ENCODE peak calls at places on chromosome 18, in six cellular contexts. One of them, this sample, is unnamed.

GRCh38 chr18:11165952-11166351 is 16.6 kb upstream of the PIEZO2 start:
- ATAC-seq in activated CD8-positive, alpha-beta T cell treated with anti-CD3 and anti-CD28 coated beads for 36 hours: no peak
- ATAC-seq in K562: no peak
- ATAC-seq in T-cell: no peak
- ATAC-seq in CD8-positive, alpha-beta T cell: no peak
- ATAC-seq in stimulated activated effector memory CD8-positive, alpha-beta T cell treated with anti-CD3 and anti-CD28 coated beads, Interleukin-12 subunit alpha, Interleukin-12 subunit beta, amount 100 ng/mL, for 72 hours: no peak
- ATAC-seq in this sample: no peak

GRCh38 chr18:35296079-35296478 is 6.0 kb upstream of the ZSCAN30 start:
- ATAC-seq in CD8-positive, alpha-beta T cell: no peak
- ATAC-seq in stimulated activated effector memory CD8-positive, alpha-beta T cell treated with anti-CD3 and anti-CD28 coated beads, Interleukin-12 subunit alpha, Interleukin-12 subunit beta, amount 100 ng/mL, for 72 hours: no peak
- ATAC-seq in K562: no peak
- ATAC-seq in activated CD8-positive, alpha-beta T cell treated with anti-CD3 and anti-CD28 coated beads for 36 hours: no peak
- ATAC-seq in T-cell: no peak
- ATAC-seq in this sample: no peak

GRCh38 chr18:51165296-51165695 is 32.2 kb downstream of the MEX3C start:
- ATAC-seq in K562: no peak
- ATAC-seq in activated CD8-positive, alpha-beta T cell treated with anti-CD3 and anti-CD28 coated beads for 36 hours: no peak
- ATAC-seq in T-cell: no peak
- ATAC-seq in CD8-positive, alpha-beta T cell: no peak
- ATAC-seq in stimulated activated effector memory CD8-positive, alpha-beta T cell treated with anti-CD3 and anti-CD28 coated beads, Interleukin-12 subunit alpha, Interleukin-12 subunit beta, amount 100 ng/mL, for 72 hours: no peak
- ATAC-seq in this sample: no peak

GRCh38 chr18:45359275-45360009 is 255.8 kb upstream of the SLC14A2 start:
- ATAC-seq in CD8-positive, alpha-beta T cell: no peak
- ATAC-seq in activated CD8-positive, alpha-beta T cell treated with anti-CD3 and anti-CD28 coated beads for 36 hours: no peak
- ATAC-seq in stimulated activated effector memory CD8-positive, alpha-beta T cell treated with anti-CD3 and anti-CD28 coated beads, Interleukin-12 subunit alpha, Interleukin-12 subunit beta, amount 100 ng/mL, for 72 hours: no peak
- ATAC-seq in K562: no peak
- ATAC-seq in T-cell: no peak
- ATAC-seq in this sample: no peak

GRCh38 chr18:26335139-26335933 is 109.1 kb downstream of the TAF4B start:
- ATAC-seq in CD8-positive, alpha-beta T cell: no peak
- ATAC-seq in stimulated activated effector memory CD8-positive, alpha-beta T cell treated with anti-CD3 and anti-CD28 coated beads, Interleukin-12 subunit alpha, Interleukin-12 subunit beta, amount 100 ng/mL, for 72 hours: no peak
- ATAC-seq in K562: no peak
- ATAC-seq in T-cell: no peak
- ATAC-seq in activated CD8-positive, alpha-beta T cell treated with anti-CD3 and anti-CD28 coated beads for 36 hours: no peak
- ATAC-seq in this sample: no peak

GRCh38 chr18:6543330-6543908 is 128.7 kb upstream of the L3MBTL4 start:
- ATAC-seq in K562: peak
- ATAC-seq in activated CD8-positive, alpha-beta T cell treated with anti-CD3 and anti-CD28 coated beads for 36 hours: no peak
- ATAC-seq in stimulated activated effector memory CD8-positive, alpha-beta T cell treated with anti-CD3 and anti-CD28 coated beads, Interleukin-12 subunit alpha, Interleukin-12 subunit beta, amount 100 ng/mL, for 72 hours: no peak
- ATAC-seq in CD8-positive, alpha-beta T cell: no peak
- ATAC-seq in T-cell: no peak
- ATAC-seq in this sample: no peak

GRCh38 chr18:68435581-68435980 is 279.3 kb downstream of the TMX3 start:
- ATAC-seq in CD8-positive, alpha-beta T cell: no peak
- ATAC-seq in T-cell: no peak
- ATAC-seq in K562: no peak
- ATAC-seq in stimulated activated effector memory CD8-positive, alpha-beta T cell treated with anti-CD3 and anti-CD28 coated beads, Interleukin-12 subunit alpha, Interleukin-12 subunit beta, amount 100 ng/mL, for 72 hours: no peak
- ATAC-seq in activated CD8-positive, alpha-beta T cell treated with anti-CD3 and anti-CD28 coated beads for 36 hours: no peak
- ATAC-seq in this sample: no peak

GRCh38 chr18:10405014-10405493 is 49.4 kb upstream of the APCDD1 start:
- ATAC-seq in K562: no peak
- ATAC-seq in CD8-positive, alpha-beta T cell: no peak
- ATAC-seq in stimulated activated effector memory CD8-positive, alpha-beta T cell treated with anti-CD3 and anti-CD28 coated beads, Interleukin-12 subunit alpha, Interleukin-12 subunit beta, amount 100 ng/mL, for 72 hours: no peak
- ATAC-seq in activated CD8-positive, alpha-beta T cell treated with anti-CD3 and anti-CD28 coated beads for 36 hours: no peak
- ATAC-seq in T-cell: no peak
- ATAC-seq in this sample: peak

GRCh38 chr18:50439460-50440015 is 64.7 kb downstream of the SKA1 start:
- ATAC-seq in T-cell: no peak
- ATAC-seq in activated CD8-positive, alpha-beta T cell treated with anti-CD3 and anti-CD28 coated beads for 36 hours: no peak
- ATAC-seq in CD8-positive, alpha-beta T cell: no peak
- ATAC-seq in K562: no peak
- ATAC-seq in stimulated activated effector memory CD8-positive, alpha-beta T cell treated with anti-CD3 and anti-CD28 coated beads, Interleukin-12 subunit alpha, Interleukin-12 subunit beta, amount 100 ng/mL, for 72 hours: no peak
- ATAC-seq in this sample: no peak

GRCh38 chr18:24039666-24040065 is 25.1 kb downstream of the TTC39C start:
- ATAC-seq in activated CD8-positive, alpha-beta T cell treated with anti-CD3 and anti-CD28 coated beads for 36 hours: peak
- ATAC-seq in K562: no peak
- ATAC-seq in CD8-positive, alpha-beta T cell: peak
- ATAC-seq in T-cell: no peak
- ATAC-seq in stimulated activated effector memory CD8-positive, alpha-beta T cell treated with anti-CD3 and anti-CD28 coated beads, Interleukin-12 subunit alpha, Interleukin-12 subunit beta, amount 100 ng/mL, for 72 hours: peak
- ATAC-seq in this sample: peak

GRCh38 chr18:45686892-45687611 is 36.9 kb upstream of the SLC14A1 start:
- ATAC-seq in K562: peak
- ATAC-seq in activated CD8-positive, alpha-beta T cell treated with anti-CD3 and anti-CD28 coated beads for 36 hours: peak
- ATAC-seq in CD8-positive, alpha-beta T cell: peak
- ATAC-seq in T-cell: peak
- ATAC-seq in stimulated activated effector memory CD8-positive, alpha-beta T cell treated with anti-CD3 and anti-CD28 coated beads, Interleukin-12 subunit alpha, Interleukin-12 subunit beta, amount 100 ng/mL, for 72 hours: peak
- ATAC-seq in this sample: peak

GRCh38 chr18:74562775-74563174 is 28.5 kb downstream of the CNDP1 start:
- ATAC-seq in CD8-positive, alpha-beta T cell: no peak
- ATAC-seq in stimulated activated effector memory CD8-positive, alpha-beta T cell treated with anti-CD3 and anti-CD28 coated beads, Interleukin-12 subunit alpha, Interleukin-12 subunit beta, amount 100 ng/mL, for 72 hours: peak
- ATAC-seq in T-cell: no peak
- ATAC-seq in activated CD8-positive, alpha-beta T cell treated with anti-CD3 and anti-CD28 coated beads for 36 hours: no peak
- ATAC-seq in K562: no peak
- ATAC-seq in this sample: no peak

GRCh38 chr18:36501100-36501499 is 203.6 kb downstream of the FHOD3 start:
- ATAC-seq in T-cell: no peak
- ATAC-seq in CD8-positive, alpha-beta T cell: no peak
- ATAC-seq in activated CD8-positive, alpha-beta T cell treated with anti-CD3 and anti-CD28 coated beads for 36 hours: no peak
- ATAC-seq in stimulated activated effector memory CD8-positive, alpha-beta T cell treated with anti-CD3 and anti-CD28 coated beads, Interleukin-12 subunit alpha, Interleukin-12 subunit beta, amount 100 ng/mL, for 72 hours: no peak
- ATAC-seq in K562: no peak
- ATAC-seq in this sample: no peak

GRCh38 chr18:49926076-49926745 is 112.9 kb upstream of the ACAA2 start:
- ATAC-seq in CD8-positive, alpha-beta T cell: no peak
- ATAC-seq in activated CD8-positive, alpha-beta T cell treated with anti-CD3 and anti-CD28 coated beads for 36 hours: no peak
- ATAC-seq in stimulated activated effector memory CD8-positive, alpha-beta T cell treated with anti-CD3 and anti-CD28 coated beads, Interleukin-12 subunit alpha, Interleukin-12 subunit beta, amount 100 ng/mL, for 72 hours: no peak
- ATAC-seq in K562: no peak
- ATAC-seq in T-cell: no peak
- ATAC-seq in this sample: no peak

GRCh38 chr18:58242978-58243377 is 199.0 kb downstream of the NEDD4L start:
- ATAC-seq in K562: no peak
- ATAC-seq in stimulated activated effector memory CD8-positive, alpha-beta T cell treated with anti-CD3 and anti-CD28 coated beads, Interleukin-12 subunit alpha, Interleukin-12 subunit beta, amount 100 ng/mL, for 72 hours: no peak
- ATAC-seq in CD8-positive, alpha-beta T cell: no peak
- ATAC-seq in activated CD8-positive, alpha-beta T cell treated with anti-CD3 and anti-CD28 coated beads for 36 hours: no peak
- ATAC-seq in T-cell: no peak
- ATAC-seq in this sample: no peak

GRCh38 chr18:72726201-72726600 is 141.6 kb downstream of the NETO1 start:
- ATAC-seq in activated CD8-positive, alpha-beta T cell treated with anti-CD3 and anti-CD28 coated beads for 36 hours: no peak
- ATAC-seq in K562: no peak
- ATAC-seq in stimulated activated effector memory CD8-positive, alpha-beta T cell treated with anti-CD3 and anti-CD28 coated beads, Interleukin-12 subunit alpha, Interleukin-12 subunit beta, amount 100 ng/mL, for 72 hours: no peak
- ATAC-seq in T-cell: no peak
- ATAC-seq in CD8-positive, alpha-beta T cell: no peak
- ATAC-seq in this sample: no peak

GRCh38 chr18:77550625-77551024 is 301.0 kb downstream of the GALR1 start:
- ATAC-seq in CD8-positive, alpha-beta T cell: no peak
- ATAC-seq in T-cell: no peak
- ATAC-seq in stimulated activated effector memory CD8-positive, alpha-beta T cell treated with anti-CD3 and anti-CD28 coated beads, Interleukin-12 subunit alpha, Interleukin-12 subunit beta, amount 100 ng/mL, for 72 hours: no peak
- ATAC-seq in K562: no peak
- ATAC-seq in activated CD8-positive, alpha-beta T cell treated with anti-CD3 and anti-CD28 coated beads for 36 hours: no peak
- ATAC-seq in this sample: no peak

GRCh38 chr18:8287184-8287885 is 321.9 kb upstream of the RAB12 start:
- ATAC-seq in K562: no peak
- ATAC-seq in T-cell: no peak
- ATAC-seq in CD8-positive, alpha-beta T cell: no peak
- ATAC-seq in stimulated activated effector memory CD8-positive, alpha-beta T cell treated with anti-CD3 and anti-CD28 coated beads, Interleukin-12 subunit alpha, Interleukin-12 subunit beta, amount 100 ng/mL, for 72 hours: no peak
- ATAC-seq in activated CD8-positive, alpha-beta T cell treated with anti-CD3 and anti-CD28 coated beads for 36 hours: no peak
- ATAC-seq in this sample: no peak

GRCh38 chr18:6256521-6256920 is 158.2 kb downstream of the L3MBTL4 start:
- ATAC-seq in CD8-positive, alpha-beta T cell: no peak
- ATAC-seq in K562: no peak
- ATAC-seq in stimulated activated effector memory CD8-positive, alpha-beta T cell treated with anti-CD3 and anti-CD28 coated beads, Interleukin-12 subunit alpha, Interleukin-12 subunit beta, amount 100 ng/mL, for 72 hours: no peak
- ATAC-seq in T-cell: no peak
- ATAC-seq in activated CD8-positive, alpha-beta T cell treated with anti-CD3 and anti-CD28 coated beads for 36 hours: no peak
- ATAC-seq in this sample: no peak

GRCh38 chr18:60935046-60935445 is 398.2 kb upstream of the CDH20 start:
- ATAC-seq in stimulated activated effector memory CD8-positive, alpha-beta T cell treated with anti-CD3 and anti-CD28 coated beads, Interleukin-12 subunit alpha, Interleukin-12 subunit beta, amount 100 ng/mL, for 72 hours: no peak
- ATAC-seq in activated CD8-positive, alpha-beta T cell treated with anti-CD3 and anti-CD28 coated beads for 36 hours: no peak
- ATAC-seq in T-cell: no peak
- ATAC-seq in CD8-positive, alpha-beta T cell: no peak
- ATAC-seq in K562: no peak
- ATAC-seq in this sample: no peak

GRCh38 chr18:12011199-12011961 is 30.1 kb downstream of the IMPA2 start:
- ATAC-seq in activated CD8-positive, alpha-beta T cell treated with anti-CD3 and anti-CD28 coated beads for 36 hours: no peak
- ATAC-seq in CD8-positive, alpha-beta T cell: no peak
- ATAC-seq in K562: no peak
- ATAC-seq in stimulated activated effector memory CD8-positive, alpha-beta T cell treated with anti-CD3 and anti-CD28 coated beads, Interleukin-12 subunit alpha, Interleukin-12 subunit beta, amount 100 ng/mL, for 72 hours: no peak
- ATAC-seq in T-cell: no peak
- ATAC-seq in this sample: no peak

GRCh38 chr18:63284173-63284765 is 35.3 kb downstream of the BCL2 start:
- ATAC-seq in CD8-positive, alpha-beta T cell: no peak
- ATAC-seq in K562: no peak
- ATAC-seq in T-cell: no peak
- ATAC-seq in activated CD8-positive, alpha-beta T cell treated with anti-CD3 and anti-CD28 coated beads for 36 hours: no peak
- ATAC-seq in stimulated activated effector memory CD8-positive, alpha-beta T cell treated with anti-CD3 and anti-CD28 coated beads, Interleukin-12 subunit alpha, Interleukin-12 subunit beta, amount 100 ng/mL, for 72 hours: no peak
- ATAC-seq in this sample: peak

GRCh38 chr18:9575558-9575957 is 38.8 kb downstream of the PPP4R1 start:
- ATAC-seq in activated CD8-positive, alpha-beta T cell treated with anti-CD3 and anti-CD28 coated beads for 36 hours: no peak
- ATAC-seq in CD8-positive, alpha-beta T cell: no peak
- ATAC-seq in T-cell: no peak
- ATAC-seq in K562: peak
- ATAC-seq in stimulated activated effector memory CD8-positive, alpha-beta T cell treated with anti-CD3 and anti-CD28 coated beads, Interleukin-12 subunit alpha, Interleukin-12 subunit beta, amount 100 ng/mL, for 72 hours: no peak
- ATAC-seq in this sample: peak

GRCh38 chr18:74450626-74451025 is 6.5 kb downstream of the DIPK1C start:
- ATAC-seq in CD8-positive, alpha-beta T cell: no peak
- ATAC-seq in activated CD8-positive, alpha-beta T cell treated with anti-CD3 and anti-CD28 coated beads for 36 hours: no peak
- ATAC-seq in T-cell: no peak
- ATAC-seq in K562: no peak
- ATAC-seq in stimulated activated effector memory CD8-positive, alpha-beta T cell treated with anti-CD3 and anti-CD28 coated beads, Interleukin-12 subunit alpha, Interleukin-12 subunit beta, amount 100 ng/mL, for 72 hours: peak
- ATAC-seq in this sample: peak

GRCh38 chr18:46289931-46290330 is 185.7 kb downstream of the HAUS1 start:
- ATAC-seq in activated CD8-positive, alpha-beta T cell treated with anti-CD3 and anti-CD28 coated beads for 36 hours: no peak
- ATAC-seq in T-cell: no peak
- ATAC-seq in K562: no peak
- ATAC-seq in CD8-positive, alpha-beta T cell: no peak
- ATAC-seq in stimulated activated effector memory CD8-positive, alpha-beta T cell treated with anti-CD3 and anti-CD28 coated beads, Interleukin-12 subunit alpha, Interleukin-12 subunit beta, amount 100 ng/mL, for 72 hours: no peak
- ATAC-seq in this sample: no peak

GRCh38 chr18:42620585-42620984 is 494.9 kb downstream of the RIT2 start:
- ATAC-seq in T-cell: no peak
- ATAC-seq in activated CD8-positive, alpha-beta T cell treated with anti-CD3 and anti-CD28 coated beads for 36 hours: no peak
- ATAC-seq in CD8-positive, alpha-beta T cell: no peak
- ATAC-seq in K562: no peak
- ATAC-seq in stimulated activated effector memory CD8-positive, alpha-beta T cell treated with anti-CD3 and anti-CD28 coated beads, Interleukin-12 subunit alpha, Interleukin-12 subunit beta, amount 100 ng/mL, for 72 hours: no peak
- ATAC-seq in this sample: no peak

GRCh38 chr18:50507120-50507590 is 52.7 kb upstream of the MAPK4 start:
- ATAC-seq in T-cell: no peak
- ATAC-seq in K562: peak
- ATAC-seq in stimulated activated effector memory CD8-positive, alpha-beta T cell treated with anti-CD3 and anti-CD28 coated beads, Interleukin-12 subunit alpha, Interleukin-12 subunit beta, amount 100 ng/mL, for 72 hours: no peak
- ATAC-seq in activated CD8-positive, alpha-beta T cell treated with anti-CD3 and anti-CD28 coated beads for 36 hours: no peak
- ATAC-seq in CD8-positive, alpha-beta T cell: no peak
- ATAC-seq in this sample: peak

GRCh38 chr18:62164855-62165487 is 21.9 kb downstream of the PIGN start:
- ATAC-seq in K562: peak
- ATAC-seq in CD8-positive, alpha-beta T cell: no peak
- ATAC-seq in T-cell: no peak
- ATAC-seq in stimulated activated effector memory CD8-positive, alpha-beta T cell treated with anti-CD3 and anti-CD28 coated beads, Interleukin-12 subunit alpha, Interleukin-12 subunit beta, amount 100 ng/mL, for 72 hours: no peak
- ATAC-seq in activated CD8-positive, alpha-beta T cell treated with anti-CD3 and anti-CD28 coated beads for 36 hours: no peak
- ATAC-seq in this sample: no peak

GRCh38 chr18:75052475-75052874 is 156.5 kb downstream of the PTGR3 start:
- ATAC-seq in activated CD8-positive, alpha-beta T cell treated with anti-CD3 and anti-CD28 coated beads for 36 hours: no peak
- ATAC-seq in T-cell: no peak
- ATAC-seq in stimulated activated effector memory CD8-positive, alpha-beta T cell treated with anti-CD3 and anti-CD28 coated beads, Interleukin-12 subunit alpha, Interleukin-12 subunit beta, amount 100 ng/mL, for 72 hours: no peak
- ATAC-seq in CD8-positive, alpha-beta T cell: no peak
- ATAC-seq in K562: no peak
- ATAC-seq in this sample: no peak

GRCh38 chr18:58520964-58521363 is 107.9 kb downstream of the ALPK2 start:
- ATAC-seq in CD8-positive, alpha-beta T cell: no peak
- ATAC-seq in K562: peak
- ATAC-seq in activated CD8-positive, alpha-beta T cell treated with anti-CD3 and anti-CD28 coated beads for 36 hours: peak
- ATAC-seq in T-cell: no peak
- ATAC-seq in stimulated activated effector memory CD8-positive, alpha-beta T cell treated with anti-CD3 and anti-CD28 coated beads, Interleukin-12 subunit alpha, Interleukin-12 subunit beta, amount 100 ng/mL, for 72 hours: peak
- ATAC-seq in this sample: no peak

GRCh38 chr18:1906421-1906820 is 664.9 kb downstream of the METTL4 start:
- ATAC-seq in T-cell: no peak
- ATAC-seq in K562: no peak
- ATAC-seq in CD8-positive, alpha-beta T cell: no peak
- ATAC-seq in activated CD8-positive, alpha-beta T cell treated with anti-CD3 and anti-CD28 coated beads for 36 hours: no peak
- ATAC-seq in stimulated activated effector memory CD8-positive, alpha-beta T cell treated with anti-CD3 and anti-CD28 coated beads, Interleukin-12 subunit alpha, Interleukin-12 subunit beta, amount 100 ng/mL, for 72 hours: no peak
- ATAC-seq in this sample: no peak

GRCh38 chr18:47985837-47986236 is 55.4 kb upstream of the SMAD2 start:
- ATAC-seq in activated CD8-positive, alpha-beta T cell treated with anti-CD3 and anti-CD28 coated beads for 36 hours: no peak
- ATAC-seq in K562: no peak
- ATAC-seq in CD8-positive, alpha-beta T cell: no peak
- ATAC-seq in stimulated activated effector memory CD8-positive, alpha-beta T cell treated with anti-CD3 and anti-CD28 coated beads, Interleukin-12 subunit alpha, Interleukin-12 subunit beta, amount 100 ng/mL, for 72 hours: no peak
- ATAC-seq in T-cell: no peak
- ATAC-seq in this sample: no peak

GRCh38 chr18:45828917-45829811 is 3.7 kb downstream of the SIGLEC15 start:
- ATAC-seq in K562: peak
- ATAC-seq in CD8-positive, alpha-beta T cell: no peak
- ATAC-seq in activated CD8-positive, alpha-beta T cell treated with anti-CD3 and anti-CD28 coated beads for 36 hours: no peak
- ATAC-seq in stimulated activated effector memory CD8-positive, alpha-beta T cell treated with anti-CD3 and anti-CD28 coated beads, Interleukin-12 subunit alpha, Interleukin-12 subunit beta, amount 100 ng/mL, for 72 hours: no peak
- ATAC-seq in T-cell: no peak
- ATAC-seq in this sample: peak

GRCh38 chr18:54774971-54775665 is 53.2 kb upstream of the RAB27B start:
- ATAC-seq in T-cell: no peak
- ATAC-seq in activated CD8-positive, alpha-beta T cell treated with anti-CD3 and anti-CD28 coated beads for 36 hours: no peak
- ATAC-seq in CD8-positive, alpha-beta T cell: no peak
- ATAC-seq in K562: no peak
- ATAC-seq in stimulated activated effector memory CD8-positive, alpha-beta T cell treated with anti-CD3 and anti-CD28 coated beads, Interleukin-12 subunit alpha, Interleukin-12 subunit beta, amount 100 ng/mL, for 72 hours: no peak
- ATAC-seq in this sample: no peak

GRCh38 chr18:28175930-28176673 is 828 bp downstream of the CDH2 start:
- ATAC-seq in stimulated activated effector memory CD8-positive, alpha-beta T cell treated with anti-CD3 and anti-CD28 coated beads, Interleukin-12 subunit alpha, Interleukin-12 subunit beta, amount 100 ng/mL, for 72 hours: peak
- ATAC-seq in T-cell: no peak
- ATAC-seq in CD8-positive, alpha-beta T cell: no peak
- ATAC-seq in activated CD8-positive, alpha-beta T cell treated with anti-CD3 and anti-CD28 coated beads for 36 hours: no peak
- ATAC-seq in K562: no peak
- ATAC-seq in this sample: peak

GRCh38 chr18:46196627-46197243 is 92.5 kb downstream of the HAUS1 start:
- ATAC-seq in K562: no peak
- ATAC-seq in T-cell: no peak
- ATAC-seq in CD8-positive, alpha-beta T cell: no peak
- ATAC-seq in stimulated activated effector memory CD8-positive, alpha-beta T cell treated with anti-CD3 and anti-CD28 coated beads, Interleukin-12 subunit alpha, Interleukin-12 subunit beta, amount 100 ng/mL, for 72 hours: no peak
- ATAC-seq in activated CD8-positive, alpha-beta T cell treated with anti-CD3 and anti-CD28 coated beads for 36 hours: no peak
- ATAC-seq in this sample: no peak

GRCh38 chr18:62458868-62459716 is 63.7 kb upstream of the ZCCHC2 start:
- ATAC-seq in K562: no peak
- ATAC-seq in CD8-positive, alpha-beta T cell: no peak
- ATAC-seq in stimulated activated effector memory CD8-positive, alpha-beta T cell treated with anti-CD3 and anti-CD28 coated beads, Interleukin-12 subunit alpha, Interleukin-12 subunit beta, amount 100 ng/mL, for 72 hours: no peak
- ATAC-seq in activated CD8-positive, alpha-beta T cell treated with anti-CD3 and anti-CD28 coated beads for 36 hours: no peak
- ATAC-seq in T-cell: no peak
- ATAC-seq in this sample: no peak